ENCODE peak calls at places on chromosomes 4 and X, in four cellular contexts. S, E, O and W are unnamed samples.

GRCh38 chrX:132741706-132742105 is 216.7 kb downstream of the HS6ST2 start:
- DNase-seq in S (no peak), E (no peak), O (no peak), W (no peak)

GRCh38 chr4:88522702-88523324 is 763 bp downstream of the PYURF start:
- DNase-seq in S (peak), E (peak), O (peak), W (peak)

GRCh38 chr4:132642196-132642817 is 506.8 kb upstream of the PCDH10 start:
- DNase-seq in S (peak), E (peak), O (peak), W (no peak)

GRCh38 chrX:119475389-119476101 is 7.3 kb downstream of the SLC25A5 start:
- DNase-seq in S (peak), E (no peak), O (peak), W (no peak)

GRCh38 chrX:64975989-64976672 is at the start of gene ZC4H2:
- DNase-seq in S (peak), E (peak), O (peak), W (peak)

GRCh38 chr4:15149234-15149841 is 147.1 kb downstream of the CPEB2 start:
- DNase-seq in S (no peak), E (no peak), O (peak), W (no peak)

GRCh38 chr4:55397521-55398321 is 2.0 kb downstream of the TMEM165 start:
- DNase-seq in S (no peak), E (peak), O (peak), W (no peak)

GRCh38 chr4:99366491-99366890 is 13.9 kb upstream of the ADH1C start:
- DNase-seq in S (no peak), E (no peak), O (no peak), W (no peak)

GRCh38 chrX:138756234-138756633 is 44.7 kb upstream of the FGF13 start:
- DNase-seq in S (peak), E (peak), O (no peak), W (peak)

GRCh38 chrX:105821471-105822081 is 763 bp upstream of the NRK start:
- DNase-seq in S (peak), E (peak), O (peak), W (peak)

GRCh38 chrX:43267652-43268051 is 388.4 kb upstream of the MAOA start:
- DNase-seq in S (no peak), E (no peak), O (no peak), W (no peak)

GRCh38 chr4:5112333-5112732 is 61.1 kb downstream of the STK32B start:
- DNase-seq in S (no peak), E (no peak), O (no peak), W (no peak)

GRCh38 chr4:68570122-68570507 is 6.0 kb downstream of the UGT2B17 start:
- DNase-seq in S (no peak), E (no peak), O (no peak), W (no peak)

GRCh38 chrX:75155454-75155829 is 641 bp downstream of the ABCB7 start:
- DNase-seq in S (no peak), E (no peak), O (peak), W (no peak)
- H3K27ac ChIP-seq in S (peak), E (no peak), O (no peak), W (peak)

GRCh38 chr4:40627540-40627939 is 2.1 kb downstream of the RBM47 start:
- DNase-seq in S (no peak), E (no peak), O (no peak), W (no peak)

GRCh38 chr4:40626183-40626990 is 3.3 kb downstream of the RBM47 start:
- DNase-seq in S (peak), E (peak), O (peak), W (no peak)

GRCh38 chr4:40629401-40630334 is at the start of gene RBM47:
- DNase-seq in S (peak), E (peak), O (peak), W (peak)

GRCh38 chr4:40630335-40631021 is 814 bp upstream of the RBM47 start:
- DNase-seq in S (peak), E (peak), O (no peak), W (peak)

DNA sequence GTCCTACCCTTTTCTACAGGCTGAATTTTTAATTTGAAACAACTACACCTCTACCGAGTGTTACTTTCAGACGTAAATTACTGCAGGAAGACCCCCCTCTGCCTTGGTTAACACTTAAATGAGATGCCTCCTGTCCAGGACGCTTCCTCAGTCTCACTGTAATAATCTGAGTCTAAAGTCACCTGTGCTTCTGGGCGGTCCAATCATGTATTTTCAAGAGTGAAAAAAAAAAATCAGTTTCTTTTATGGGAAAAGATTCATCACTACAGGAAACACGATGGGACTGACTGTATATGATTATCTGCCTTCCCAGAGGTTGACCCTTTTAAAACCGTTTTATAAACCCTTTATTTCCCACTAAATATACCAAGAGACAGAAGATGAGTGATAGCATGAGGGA is 776 bp downstream of the RBM47 start:
- DNase-seq in S (no peak), E (no peak), O (no peak), W (no peak)
- H3K9ac ChIP-seq in S (peak), E (no peak), O (no peak), W (peak)

GRCh38 chrX:11193035-11193469 is 81.9 kb downstream of the HCCS start:
- DNase-seq in S (no peak), E (no peak), O (peak), W (no peak)
- H3K27ac ChIP-seq in S (no peak), E (no peak), O (no peak), W (no peak)

DNA sequence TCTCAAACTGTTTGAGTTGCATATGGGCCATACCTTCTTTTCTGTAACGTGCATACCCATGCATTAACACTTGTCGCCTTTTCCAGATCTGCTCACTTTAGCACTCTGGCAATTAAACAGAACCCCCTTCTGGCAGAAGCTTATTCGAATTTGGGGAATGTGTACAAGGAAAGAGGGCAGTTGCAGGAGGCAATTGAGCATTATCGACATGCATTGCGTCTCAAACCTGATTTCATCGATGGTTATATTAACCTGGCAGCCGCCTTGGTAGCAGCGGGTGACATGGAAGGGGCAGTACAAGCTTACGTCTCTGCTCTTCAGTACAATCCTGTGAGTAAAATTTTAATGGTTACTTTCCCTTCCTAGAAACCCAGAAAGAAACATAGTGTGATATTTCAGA is 4.8 kb downstream of the OGT start:
- DNase-seq in S (no peak), E (no peak), O (no peak), W (no peak)
- H3K9ac ChIP-seq in S (no peak), E (no peak), O (no peak), W (no peak)

DNA sequence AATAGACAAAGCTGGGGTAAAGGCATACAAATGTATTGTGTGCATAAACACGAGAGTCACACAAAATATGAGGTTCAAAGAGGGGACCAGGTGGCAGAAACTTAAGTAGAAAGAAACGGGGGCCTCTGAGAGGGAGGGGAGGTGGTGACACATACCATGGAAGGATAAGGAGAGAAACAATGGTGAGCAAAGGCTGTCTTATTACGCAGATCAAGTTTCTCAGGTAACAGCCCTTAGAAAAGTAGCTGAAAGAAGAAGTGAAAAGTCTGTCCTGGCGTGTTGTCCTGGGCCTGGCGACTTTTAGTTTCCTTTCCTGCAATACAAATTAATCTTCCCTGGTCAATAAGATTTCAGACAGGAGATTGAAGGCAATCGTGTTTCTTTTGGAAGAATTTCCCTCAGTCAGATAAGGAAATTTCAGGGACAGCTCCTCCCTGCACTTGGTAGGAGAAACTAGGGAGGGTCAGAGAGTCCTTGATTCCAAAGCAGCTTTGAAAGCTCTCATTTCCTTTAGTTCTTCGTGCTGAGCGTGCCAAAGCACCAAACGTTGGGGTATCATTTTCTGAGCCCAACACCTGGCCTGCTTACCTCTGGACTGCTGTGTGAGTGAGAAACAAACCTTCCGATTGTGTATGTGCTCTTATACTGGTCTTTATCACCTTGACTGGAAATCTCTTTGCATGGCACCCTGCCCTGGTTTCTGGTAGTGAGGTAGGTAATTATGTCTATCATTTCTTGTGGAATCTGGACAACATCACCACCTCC is 676.7 kb upstream of the LCORL start:
- DNase-seq in S (no peak), E (no peak), O (no peak), W (no peak)
- H3K27ac ChIP-seq in S (no peak), E (no peak), O (no peak), W (no peak)

GRCh38 chr4:41160856-41161255 is 53.5 kb downstream of the APBB2 start:
- DNase-seq in S (no peak), E (no peak), O (peak), W (no peak)

GRCh38 chr4:41157009-41157408 is 57.3 kb downstream of the APBB2 start:
- DNase-seq in S (no peak), E (no peak), O (no peak), W (no peak)

GRCh38 chr4:41158274-41158673 is 56.1 kb downstream of the APBB2 start:
- DNase-seq in S (no peak), E (no peak), O (peak), W (no peak)

GRCh38 chr4:41160010-41160789 is 54.1 kb downstream of the APBB2 start:
- DNase-seq in S (peak), E (no peak), O (peak), W (no peak)

DNA sequence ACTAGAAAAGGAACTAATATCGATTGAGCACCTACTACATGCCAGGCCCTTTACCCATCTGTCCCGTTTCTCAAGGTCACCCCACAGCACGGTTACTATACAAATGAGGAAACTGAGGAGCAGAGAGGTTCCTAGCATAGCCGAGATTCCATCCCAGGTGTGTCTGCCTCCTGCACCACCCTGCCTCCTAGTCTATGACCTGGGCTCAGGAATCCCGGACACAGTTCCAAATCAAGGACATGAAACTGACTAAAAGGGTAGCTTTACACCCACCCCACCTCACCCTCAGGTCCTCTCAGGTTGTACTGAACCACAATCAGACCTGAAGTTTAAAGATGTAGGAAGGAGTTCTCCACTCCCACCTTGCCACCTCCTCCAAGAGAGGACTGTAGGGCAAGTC is 55.6 kb downstream of the APBB2 start:
- DNase-seq in S (no peak), E (no peak), O (no peak), W (no peak)
- H3K9ac ChIP-seq in S (no peak), E (no peak), O (no peak), W (no peak)

GRCh38 chr4:124694961-124695598 is 17.5 kb downstream of the ANKRD50 start:
- DNase-seq in S (no peak), E (no peak), O (peak), W (no peak)

GRCh38 chr4:124691801-124692200 is 20.7 kb downstream of the ANKRD50 start:
- DNase-seq in S (no peak), E (no peak), O (no peak), W (no peak)

GRCh38 chr4:124697441-124697840 is 15.1 kb downstream of the ANKRD50 start:
- DNase-seq in S (no peak), E (no peak), O (no peak), W (no peak)

GRCh38 chr4:124696182-124696581 is 16.4 kb downstream of the ANKRD50 start:
- DNase-seq in S (no peak), E (no peak), O (no peak), W (no peak)

DNA sequence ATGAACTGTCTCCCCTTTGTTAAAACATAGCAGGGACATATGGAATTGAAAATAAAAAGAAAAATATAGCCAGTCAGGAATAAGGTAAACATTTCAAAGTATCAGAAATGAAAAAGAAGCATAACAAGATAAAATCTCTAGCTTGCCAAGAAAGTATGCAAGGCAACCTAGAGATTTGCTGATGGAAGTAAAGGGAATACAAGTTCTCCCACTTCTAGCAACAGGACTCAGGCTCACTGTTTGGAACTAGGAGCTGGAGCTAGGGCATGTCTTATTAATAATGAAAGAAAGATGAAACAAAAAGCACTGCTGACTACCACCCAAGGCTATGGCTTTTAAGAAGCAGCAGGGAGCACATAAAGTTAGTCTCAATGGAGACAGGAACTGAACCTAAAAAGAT is 18.2 kb downstream of the ANKRD50 start:
- DNase-seq in S (no peak), E (no peak), O (no peak), W (no peak)
- H3K27ac ChIP-seq in S (no peak), E (no peak), O (no peak), W (no peak)

DNA sequence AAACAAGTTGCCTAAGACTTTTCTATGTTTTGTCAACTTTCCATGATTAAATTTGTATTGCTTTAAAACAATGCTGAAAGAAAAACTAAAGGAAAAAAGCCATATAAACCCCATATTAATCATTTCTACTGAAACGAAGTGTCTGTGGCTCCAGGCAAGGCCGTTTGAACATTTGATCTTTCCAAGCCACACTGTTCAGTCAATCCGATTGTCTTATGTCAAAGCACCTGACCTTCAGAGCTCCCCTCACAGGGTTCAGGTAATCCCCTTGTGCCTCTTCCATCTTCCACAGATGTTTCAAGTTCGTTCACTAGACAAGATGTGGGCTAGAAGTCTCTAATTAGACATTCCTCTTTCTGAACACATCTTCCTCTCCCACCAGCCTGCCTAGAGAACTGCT is 177.1 kb upstream of the NUDT10 start:
- DNase-seq in S (no peak), E (no peak), O (no peak), W (no peak)
- H3K9ac ChIP-seq in S (no peak), E (no peak), O (no peak), W (no peak)

GRCh38 chr4:74543983-74544382 is 99.0 kb downstream of the AREG start:
- DNase-seq in S (no peak), E (no peak), O (peak), W (no peak)
- H3K27ac ChIP-seq in S (no peak), E (no peak), O (no peak), W (no peak)

GRCh38 chr4:56704074-56704473 is 23.0 kb upstream of the HOPX start:
- DNase-seq in S (no peak), E (no peak), O (no peak), W (no peak)
- H3K9ac ChIP-seq in S (no peak), E (no peak), O (no peak), W (no peak)